ENCODE peak calls at places on chromosomes 2 and 18, in seven cellular contexts. One of them, this sample, is unnamed.

GRCh38 chr2:213476641-213477040 is 192.4 kb downstream of the SPAG16 start:
- DNase-seq in KG1: no peak
- DNase-seq in Kasumi-1: no peak
- DNase-seq in left colon: no peak
- DNase-seq in fibroblast of the conjunctiva: no peak
- DNase-seq in activated T-cell treated with anti-CD3 and anti-CD28 coated beads for 24 hours: no peak
- DNase-seq in NCI-H1105: no peak
- DNase-seq in this sample: no peak

GRCh38 chr18:76489081-76489480 is 6.0 kb downstream of the ZNF516 start:
- DNase-seq in KG1: no peak
- DNase-seq in Kasumi-1: no peak
- DNase-seq in left colon: no peak
- DNase-seq in fibroblast of the conjunctiva: no peak
- DNase-seq in activated T-cell treated with anti-CD3 and anti-CD28 coated beads for 24 hours: no peak
- DNase-seq in NCI-H1105: no peak
- DNase-seq in this sample: no peak

GRCh38 chr2:10103179-10103578 is 19.4 kb upstream of the RRM2 start:
- DNase-seq in KG1: no peak
- DNase-seq in Kasumi-1: no peak
- DNase-seq in left colon: no peak
- DNase-seq in fibroblast of the conjunctiva: no peak
- DNase-seq in activated T-cell treated with anti-CD3 and anti-CD28 coated beads for 24 hours: no peak
- DNase-seq in NCI-H1105: no peak
- DNase-seq in this sample: no peak

GRCh38 chr2:38863061-38863695 is 12.6 kb downstream of the DHX57 start:
- DNase-seq in KG1: no peak
- DNase-seq in Kasumi-1: no peak
- DNase-seq in left colon: no peak
- DNase-seq in fibroblast of the conjunctiva: no peak
- DNase-seq in activated T-cell treated with anti-CD3 and anti-CD28 coated beads for 24 hours: no peak
- DNase-seq in NCI-H1105: no peak
- DNase-seq in this sample: no peak

GRCh38 chr2:71609029-71609428 is 155.7 kb downstream of the DYSF start:
- DNase-seq in KG1: no peak
- DNase-seq in Kasumi-1: no peak
- DNase-seq in left colon: peak; percentile 10
- DNase-seq in fibroblast of the conjunctiva: no peak
- DNase-seq in activated T-cell treated with anti-CD3 and anti-CD28 coated beads for 24 hours: no peak
- DNase-seq in NCI-H1105: no peak
- DNase-seq in this sample: no peak

GRCh38 chr2:189285962-189286648 is 106.5 kb upstream of the COL5A2 start:
- DNase-seq in KG1: no peak
- DNase-seq in Kasumi-1: no peak
- DNase-seq in left colon: no peak
- DNase-seq in fibroblast of the conjunctiva: peak; percentile 91
- DNase-seq in activated T-cell treated with anti-CD3 and anti-CD28 coated beads for 24 hours: no peak
- DNase-seq in NCI-H1105: no peak
- DNase-seq in this sample: no peak

GRCh38 chr2:62216616-62217015 is 20.7 kb downstream of the B3GNT2 start:
- DNase-seq in KG1: no peak
- DNase-seq in Kasumi-1: no peak
- DNase-seq in left colon: no peak
- DNase-seq in fibroblast of the conjunctiva: peak; percentile 68
- DNase-seq in activated T-cell treated with anti-CD3 and anti-CD28 coated beads for 24 hours: no peak
- DNase-seq in NCI-H1105: no peak
- DNase-seq in this sample: peak; percentile 27

GRCh38 chr2:134527398-134527797 is 191.4 kb downstream of the TMEM163 start:
- DNase-seq in KG1: no peak
- DNase-seq in Kasumi-1: no peak
- DNase-seq in left colon: no peak
- DNase-seq in fibroblast of the conjunctiva: no peak
- DNase-seq in activated T-cell treated with anti-CD3 and anti-CD28 coated beads for 24 hours: no peak
- DNase-seq in NCI-H1105: no peak
- DNase-seq in this sample: no peak

GRCh38 chr2:178363252-178363651 is 87.7 kb downstream of the PRKRA start:
- DNase-seq in KG1: no peak
- DNase-seq in Kasumi-1: no peak
- DNase-seq in left colon: no peak
- DNase-seq in fibroblast of the conjunctiva: no peak
- DNase-seq in activated T-cell treated with anti-CD3 and anti-CD28 coated beads for 24 hours: no peak
- DNase-seq in NCI-H1105: no peak
- DNase-seq in this sample: peak; percentile 56

GRCh38 chr2:239144713-239144999 is 256.2 kb downstream of the HDAC4 start:
- DNase-seq in KG1: no peak
- DNase-seq in Kasumi-1: no peak
- DNase-seq in left colon: no peak
- DNase-seq in fibroblast of the conjunctiva: no peak
- DNase-seq in activated T-cell treated with anti-CD3 and anti-CD28 coated beads for 24 hours: no peak
- DNase-seq in NCI-H1105: no peak
- DNase-seq in this sample: no peak